ENCODE peak calls at places on chromosomes 11 and 22, in seven cellular contexts. J is endothelial cell of umbilical vein, P is fibroblast of lung, S is hepatocyte, W is GM23248, T is keratinocyte, X is PC-3. C is an unnamed sample.

GRCh38 chr22:23908561-23909205 is 14.5 kb downstream of the MIF start:
- DNase-seq in T (no peak), P (no peak), W (no peak), J (no peak), X (no peak), S (no peak), C (peak; percentile 26)

GRCh38 chr22:27667121-27667843 is 134.3 kb downstream of the MN1 start:
- DNase-seq in S (no peak), T (no peak), W (no peak), P (peak; percentile 96), X (no peak), J (no peak), C (no peak)

GRCh38 chr11:69704508-69705245 is 855 bp upstream of the FGF19 start:
- DNase-seq in T (no peak), X (peak; percentile 49), P (no peak), W (peak; percentile 51), S (peak; percentile 80), J (no peak), C (no peak)

GRCh38 chr22:49996192-49996531 is 16.4 kb downstream of the IL17REL start:
- DNase-seq in T (no peak), J (no peak), S (peak; percentile 19), W (no peak), P (no peak), X (no peak), C (no peak)

GRCh38 chr22:30286813-30287625 is 2.3 kb downstream of the CASTOR1 start:
- DNase-seq in X (peak; percentile 66), P (peak; percentile 29), S (peak; percentile 74), W (peak; percentile 47), T (no peak), J (peak; percentile 61), C (no peak)

GRCh38 chr11:44456544-44457270 is 108.8 kb upstream of the CD82 start:
- DNase-seq in W (peak; percentile 15), P (no peak), T (no peak), J (no peak), X (peak; percentile 24), S (no peak), C (no peak)

GRCh38 chr11:73578786-73579185 is 19.1 kb downstream of the FAM168A start:
- DNase-seq in P (peak; percentile 20), T (no peak), J (no peak), S (no peak), W (no peak), X (no peak), C (no peak)

GRCh38 chr11:61850687-61851086 is 22.6 kb downstream of the FADS2 start:
- DNase-seq in J (no peak), T (no peak), X (no peak), P (no peak), W (no peak), S (no peak), C (no peak)

GRCh38 chr22:44037519-44038370 is 13.6 kb downstream of the PARVB start:
- DNase-seq in X (peak; percentile 90), W (peak; percentile 98), P (peak; percentile 96), J (peak; percentile 85), T (peak; percentile 52), S (peak; percentile 58), C (no peak)

GRCh38 chr11:35786918-35787557 is 124.5 kb downstream of the TRIM44 start:
- DNase-seq in P (peak; percentile 40), S (no peak), W (peak; percentile 70), T (no peak), J (no peak), X (no peak), C (no peak)

GRCh38 chr11:65576867-65577755 is 1.3 kb downstream of the EHBP1L1 start:
- DNase-seq in J (peak; percentile 52), S (peak; percentile 67), P (peak; percentile 69), W (peak; percentile 93), X (peak; percentile 94), T (no peak), C (no peak)

GRCh38 chr11:120511116-120511803 is at the start of gene GRIK4:
- DNase-seq in J (peak; percentile 64), X (peak; percentile 80), P (peak; percentile 50), W (peak; percentile 89), T (no peak), S (peak; percentile 92), C (no peak)

GRCh38 chr11:67372232-67372992 is 986 bp downstream of the CLCF1 start:
- DNase-seq in X (no peak), W (peak; percentile 48), J (no peak), P (no peak), S (peak; percentile 63), T (no peak), C (no peak)

GRCh38 chr22:22076361-22076760 is 93.8 kb upstream of the TOP3B start:
- DNase-seq in J (no peak), T (no peak), W (no peak), X (no peak), S (no peak), P (no peak), C (no peak)

GRCh38 chr11:122186439-122187080 is 70.5 kb upstream of the BLID start:
- DNase-seq in W (peak; percentile 98), P (peak; percentile 98), J (peak; percentile 93), S (peak; percentile 57), X (peak; percentile 87), T (no peak), C (no peak)

GRCh38 chr11:65778431-65778900 is 2.3 kb downstream of the AP5B1 start:
- DNase-seq in X (no peak), P (no peak), S (peak; percentile 3), J (no peak), W (no peak), T (no peak), C (no peak)

GRCh38 chr11:16981651-16982194 is 32.5 kb downstream of the PLEKHA7 start:
- DNase-seq in S (peak; percentile 37), T (no peak), W (peak; percentile 43), P (peak; percentile 85), J (no peak), X (no peak), C (no peak)

GRCh38 chr11:8531312-8531711 is 62.7 kb downstream of the STK33 start:
- DNase-seq in P (no peak), X (no peak), W (no peak), S (peak; percentile 5), T (no peak), J (no peak), C (no peak)

GRCh38 chr11:33701831-33702230 is 1.2 kb upstream of the C11orf91 start:
- DNase-seq in W (peak; percentile 93), J (peak; percentile 96), X (peak; percentile 86), T (no peak), P (peak; percentile 76), S (no peak), C (no peak)

GRCh38 chr11:66857234-66857926 is 516 bp downstream of the LRFN4 start:
- DNase-seq in T (no peak), P (peak; percentile 16), W (peak; percentile 31), S (peak; percentile 47), X (no peak), J (no peak), C (no peak)

GRCh38 chr11:103648670-103649400 is 387.6 kb upstream of the DDI1 start:
- DNase-seq in S (no peak), T (no peak), X (no peak), P (peak; percentile 88), J (no peak), W (peak; percentile 35), C (no peak)

GRCh38 chr11:103650330-103650729 is 386.1 kb upstream of the DDI1 start:
- DNase-seq in W (no peak), J (no peak), T (no peak), X (no peak), P (no peak), S (no peak), C (no peak)

GRCh38 chr11:103649401-103649895 is 387.0 kb upstream of the DDI1 start:
- DNase-seq in J (no peak), P (no peak), S (no peak), W (no peak), X (no peak), T (peak; percentile 21), C (no peak)

GRCh38 chr11:103651341-103651998 is 385.0 kb upstream of the DDI1 start:
- DNase-seq in W (no peak), T (no peak), S (no peak), J (no peak), P (no peak), X (no peak), C (no peak)

DNA sequence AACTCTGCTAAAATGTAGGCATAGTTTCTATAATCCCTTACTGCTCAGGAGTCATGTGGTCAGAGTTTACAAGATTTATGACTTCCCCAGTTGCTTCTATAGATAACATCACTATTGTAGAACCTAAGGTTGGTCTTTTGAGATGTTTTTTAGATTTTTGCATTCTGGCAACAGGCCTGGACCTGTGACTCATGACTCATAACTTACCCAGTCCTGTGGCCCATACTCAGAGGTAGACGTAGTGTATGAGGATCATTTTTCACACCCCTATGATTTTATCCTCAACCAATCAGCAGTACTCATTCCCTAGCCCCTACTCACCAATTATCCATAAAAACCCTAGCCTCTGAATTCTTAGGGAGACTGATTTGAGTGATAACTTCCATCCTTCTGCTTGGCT is 384.4 kb upstream of the DDI1 start:
- DNase-seq in W (peak; percentile 31), X (peak; percentile 52), P (peak; percentile 88), S (no peak), T (no peak), J (peak; percentile 46), C (no peak)
- H3K27ac ChIP-seq in W (no peak overlapping the region), X (no peak overlapping the region), P (no peak overlapping the region), S (no peak overlapping the region), T (no peak overlapping the region), J (no peak overlapping the region), C (no peak overlapping the region)

GRCh38 chr22:39956932-39957664 is 3.1 kb upstream of the TMA7B start:
- DNase-seq in P (no peak), J (no peak), W (no peak), X (no peak), S (no peak), T (no peak), C (no peak)
- H3K36me3 ChIP-seq in P (no peaks in the 10 kb centered on the region), J (no peaks in the 10 kb centered on the region), W (no peaks in the 10 kb centered on the region), X (no peaks in the 10 kb centered on the region), S (no peaks in the 10 kb centered on the region), T (no peaks in the 10 kb centered on the region), C (no peaks in the 10 kb centered on the region)

DNA sequence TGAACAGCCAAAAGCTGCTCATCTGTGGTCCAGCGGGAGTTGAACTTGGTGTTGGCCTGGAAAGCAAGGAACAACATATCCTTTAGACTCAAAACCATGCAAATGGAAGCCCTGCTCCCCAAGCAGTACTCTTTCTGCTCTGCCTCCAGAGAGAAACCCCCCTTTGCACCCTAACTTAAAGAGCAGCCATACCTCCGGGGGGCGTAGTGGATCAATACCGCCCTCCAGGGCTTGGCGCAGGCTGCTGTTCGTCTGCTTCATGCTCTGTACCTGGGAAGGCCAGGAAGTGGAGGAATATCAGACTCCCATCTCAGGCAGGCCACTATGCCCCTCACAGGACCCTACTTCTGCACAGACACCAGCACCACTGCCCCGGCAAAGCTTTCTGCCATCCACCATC is 4.3 kb downstream of the RCOR2 start:
- DNase-seq in S (no peak), J (no peak), X (no peak), P (no peak), W (no peak), T (no peak), C (no peak)
- TF ChIP-seq EZH2 in S (no peak), J (no peak), X (no peak), P (no peak), W (no peak), T (no peak), C (no peak)

GRCh38 chr11:92226331-92227232 is 2.0 kb downstream of the FAT3 start:
- DNase-seq in S (peak; percentile 39), T (no peak), W (peak; percentile 55), X (no peak), J (no peak), P (peak; percentile 27), C (no peak)
- H3K27ac ChIP-seq in S (peak overlapping the region; percentile 47), T (no peak overlapping the region), W (no peak overlapping the region), X (no peak overlapping the region), J (no peak overlapping the region), P (no peak overlapping the region), C (no peak overlapping the region)